ENCODE peak calls at places on chromosome 21, in nine cellular contexts. E is PC-9, P is breast epithelium, T is spleen, Y is tibial artery, O is tibial nerve, A is stomach, B is IMR-90, C is heart right ventricle. U is an unnamed sample. For H3K4me1, the result is how much of the 10 kb centered on the place peaks cover.

GRCh38 chr21:45837936-45838335 is 143.6 kb upstream of the COL6A1 start:
- DNase-seq in E (no peak), P (no peak), T (no peak), Y (no peak), O (no peak), A (no peak), B (no peak), C (no peak), U (no peak)

GRCh38 chr21:45534591-45535331 is 7.5 kb downstream of the SLC19A1 start:
- DNase-seq in E (no peak), P (no peak), T (peak), Y (peak), O (peak), A (peak), B (no peak), C (peak), U (no peak)

GRCh38 chr21:34986561-34987533 is 62.3 kb downstream of the RUNX1 start:
- DNase-seq in E (no peak), P (no peak), T (no peak), Y (no peak), O (no peak), A (no peak), B (peak), C (no peak), U (no peak)

GRCh38 chr21:15058718-15059316 is 6.0 kb downstream of the NRIP1 start:
- DNase-seq in E (no peak), P (no peak), T (no peak), Y (no peak), O (no peak), A (no peak), B (peak), C (no peak), U (no peak)

GRCh38 chr21:45983981-45984551 is 2.5 kb downstream of the COL6A1 start:
- DNase-seq in E (no peak), P (no peak), T (peak), Y (peak), O (no peak), A (no peak), B (no peak), C (no peak), U (no peak)

GRCh38 chr21:29961291-29962027 is 21.7 kb upstream of the GRIK1 start:
- DNase-seq in E (no peak), P (no peak), T (peak), Y (no peak), O (no peak), A (no peak), B (no peak), C (no peak), U (no peak)

GRCh38 chr21:27570306-27570868 is 603.5 kb upstream of the ADAMTS5 start:
- DNase-seq in E (no peak), P (peak), T (no peak), Y (peak), O (peak), A (peak), B (peak), C (peak), U (peak)

GRCh38 chr21:34205811-34206635 is 132.6 kb downstream of the MRPS6 start:
- DNase-seq in E (no peak), P (no peak), T (no peak), Y (no peak), O (no peak), A (no peak), B (no peak), C (no peak), U (no peak)

GRCh38 chr21:20592482-20592881 is 405.7 kb upstream of the NCAM2 start:
- DNase-seq in E (no peak), P (no peak), T (no peak), Y (no peak), O (no peak), A (no peak), B (no peak), C (no peak), U (no peak)

GRCh38 chr21:34046917-34047316 is 26.5 kb upstream of the MRPS6 start:
- DNase-seq in E (no peak), P (no peak), T (no peak), Y (no peak), O (no peak), A (no peak), B (no peak), C (no peak), U (no peak)

GRCh38 chr21:45543371-45543709 is 1.1 kb upstream of the SLC19A1 start:
- DNase-seq in E (no peak), P (peak), T (no peak), Y (peak), O (no peak), A (peak), B (no peak), C (peak), U (no peak)

GRCh38 chr21:29649370-29649963 is 290.3 kb downstream of the GRIK1 start:
- DNase-seq in E (no peak), P (no peak), T (no peak), Y (no peak), O (no peak), A (no peak), B (no peak), C (no peak), U (no peak)

GRCh38 chr21:14603202-14603601 is 57.1 kb upstream of the SAMSN1 start:
- DNase-seq in E (no peak), P (no peak), T (no peak), Y (no peak), O (no peak), A (no peak), B (peak), C (no peak), U (no peak)

GRCh38 chr21:45011426-45011825 is 63.0 kb upstream of the ADARB1 start:
- DNase-seq in E (no peak), P (no peak), T (peak), Y (peak), O (no peak), A (no peak), B (no peak), C (no peak), U (no peak)

GRCh38 chr21:22395965-22396364 is 1397.8 kb downstream of the NCAM2 start:
- DNase-seq in E (no peak), P (no peak), T (no peak), Y (no peak), O (no peak), A (no peak), B (no peak), C (no peak), U (no peak)

DNA sequence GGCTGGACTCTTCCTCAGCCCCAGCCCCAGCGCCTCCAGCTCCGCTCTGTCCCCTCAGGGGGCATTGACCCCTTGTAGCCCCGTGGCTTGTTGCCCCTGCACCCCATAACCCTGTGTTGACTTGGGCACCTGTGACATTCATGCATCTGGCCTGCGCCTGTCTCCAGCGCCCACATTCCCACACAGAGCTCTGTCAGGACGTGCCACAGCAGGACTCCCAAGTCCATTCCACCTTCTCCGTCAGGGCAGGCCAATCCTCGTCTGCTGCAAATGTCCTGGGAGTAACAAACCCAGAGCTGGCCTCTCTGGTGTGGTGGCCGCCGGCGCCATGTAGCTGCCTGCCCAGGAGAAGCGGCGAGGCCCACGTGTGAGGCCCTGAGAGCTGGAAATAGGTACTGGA is 60.6 kb downstream of the AGPAT3 start:
- DNase-seq in E (no peak), P (peak), T (no peak), Y (no peak), O (no peak), A (no peak), B (no peak), C (no peak), U (no peak)
- H3K4me1 ChIP-seq in E (under half), P (under half), T (under half), Y (under half), O (under half), A (half or more), B (under half), C (half or more), U (under half)

GRCh38 chr21:25281134-25281533 is 326.1 kb downstream of the MRPL39 start:
- DNase-seq in E (no peak), P (no peak), T (no peak), Y (no peak), O (no peak), A (no peak), B (no peak), C (no peak), U (no peak)

GRCh38 chr21:25280061-25280460 is 327.2 kb downstream of the MRPL39 start:
- DNase-seq in E (no peak), P (no peak), T (no peak), Y (no peak), O (no peak), A (no peak), B (no peak), C (no peak), U (no peak)

DNA sequence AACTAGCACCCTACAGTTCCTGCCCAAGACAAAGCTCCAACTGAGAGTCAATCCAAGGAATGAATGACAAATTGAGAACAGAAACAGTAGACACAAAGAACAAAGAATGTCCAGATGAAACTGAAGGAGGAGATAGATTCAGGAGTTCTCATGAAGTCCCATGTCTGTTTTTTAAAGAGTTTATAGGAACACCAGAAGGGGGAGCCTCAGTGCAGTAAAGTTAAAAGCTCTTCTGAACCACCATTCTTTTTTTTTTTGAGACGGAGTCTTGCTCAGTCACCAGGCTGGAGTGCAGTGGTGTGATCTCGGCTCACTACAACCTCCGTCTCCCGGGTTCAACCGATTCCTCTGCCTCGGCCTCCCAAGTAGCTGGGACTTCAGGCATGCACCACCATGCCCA is 323.6 kb downstream of the MRPL39 start:
- DNase-seq in E (no peak), P (no peak), T (no peak), Y (no peak), O (no peak), A (no peak), B (peak), C (no peak), U (no peak)
- TF ChIP-seq CTCF in E (peak), P (no peak), T (peak), Y (no peak), O (no peak), A (no peak), B (peak), C (no peak), U (no peak)

DNA sequence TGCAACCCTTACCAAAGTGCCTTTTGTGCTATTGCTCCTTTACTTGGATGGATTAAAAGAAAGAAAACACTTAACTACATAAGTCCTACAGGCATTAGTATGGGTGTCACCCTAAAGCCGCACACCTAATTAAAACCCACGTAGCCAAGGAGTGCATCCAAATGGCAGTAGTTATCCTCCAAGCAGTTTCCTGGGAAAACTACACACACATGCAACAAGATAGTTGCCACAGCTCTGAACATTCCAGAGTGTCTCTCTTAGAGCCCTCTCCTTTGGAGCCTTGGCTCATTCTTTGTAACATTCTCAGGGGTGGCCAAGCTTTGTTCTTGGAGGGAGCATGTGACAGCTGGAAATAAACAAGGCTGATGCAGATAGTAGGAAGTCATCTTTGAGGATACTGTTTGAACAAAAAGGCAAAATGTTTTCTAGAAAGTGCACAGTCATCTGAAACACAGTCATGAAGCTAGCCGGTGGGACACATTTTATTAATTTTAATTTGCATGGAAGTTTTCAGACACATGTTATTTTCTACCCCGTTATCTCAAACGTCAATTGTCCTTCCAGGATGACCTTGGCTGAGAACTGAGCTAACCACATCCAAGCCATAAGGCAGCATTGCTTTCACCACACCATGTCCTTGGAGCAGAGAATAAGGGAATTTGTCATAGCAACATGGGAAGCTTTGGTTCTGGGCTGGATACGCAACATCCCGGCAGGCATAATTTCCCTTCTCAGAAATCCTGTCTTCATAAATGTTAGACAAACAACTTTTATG is 51.4 kb downstream of the KCNJ15 start:
- DNase-seq in E (no peak), P (no peak), T (no peak), Y (no peak), O (no peak), A (no peak), B (peak), C (no peak), U (no peak)
- H3K4me1 ChIP-seq in E (under half), P (under half), T (under half), Y (under half), O (under half), A (under half), B (under half), C (under half), U (under half)

GRCh38 chr21:24896735-24897124 is 710.6 kb downstream of the MRPL39 start:
- DNase-seq in E (no peak), P (no peak), T (no peak), Y (no peak), O (no peak), A (no peak), B (no peak), C (no peak), U (no peak)

GRCh38 chr21:24899138-24899537 is 708.1 kb downstream of the MRPL39 start:
- DNase-seq in E (no peak), P (no peak), T (no peak), Y (no peak), O (no peak), A (no peak), B (no peak), C (no peak), U (no peak)

GRCh38 chr21:24897883-24898282 is 709.4 kb downstream of the MRPL39 start:
- DNase-seq in E (no peak), P (no peak), T (no peak), Y (no peak), O (no peak), A (no peak), B (no peak), C (no peak), U (no peak)

GRCh38 chr21:24894324-24894723 is 713.0 kb downstream of the MRPL39 start:
- DNase-seq in E (no peak), P (no peak), T (no peak), Y (no peak), O (no peak), A (no peak), B (no peak), C (no peak), U (no peak)

GRCh38 chr21:24895885-24896734 is 711.2 kb downstream of the MRPL39 start:
- DNase-seq in E (no peak), P (no peak), T (no peak), Y (no peak), O (no peak), A (peak), B (peak), C (no peak), U (no peak)
- TF ChIP-seq CTCF in E (no peak), P (peak), T (no peak), Y (no peak), O (peak), A (no peak), B (peak), C (peak), U (peak)

GRCh38 chr21:41683815-41684214 is 83.0 kb downstream of the RIPK4 start:
- DNase-seq in E (no peak), P (no peak), T (peak), Y (no peak), O (no peak), A (no peak), B (no peak), C (no peak), U (no peak)
- H3K4me1 ChIP-seq in E (half or more), P (under half), T (under half), Y (under half), O (under half), A (half or more), B (under half), C (under half), U (under half)

DNA sequence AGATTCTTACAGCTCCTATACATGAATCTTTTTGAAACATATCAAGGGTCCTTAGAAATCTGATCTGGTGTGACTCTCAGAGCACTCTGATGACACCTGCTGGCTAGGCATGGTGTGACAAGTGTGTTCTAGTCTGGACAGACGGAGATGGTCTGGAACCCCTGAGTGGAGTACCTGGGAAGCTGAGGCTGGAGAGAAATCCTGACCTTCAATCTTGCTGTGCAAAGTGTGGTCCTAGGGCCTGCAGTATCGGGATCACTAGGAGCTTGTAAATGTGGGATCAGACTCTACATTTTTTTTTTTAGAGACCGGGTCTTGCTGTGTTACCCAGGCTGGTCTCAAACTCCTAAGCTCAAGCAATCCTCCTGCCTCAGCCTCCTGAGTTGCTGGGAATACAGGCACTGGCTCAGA is 78.6 kb upstream of the SOD1 start:
- DNase-seq in E (peak), P (peak), T (no peak), Y (peak), O (peak), A (peak), B (peak), C (peak), U (no peak)
- TF ChIP-seq CTCF in E (peak), P (peak), T (peak), Y (peak), O (peak), A (no peak), B (peak), C (peak), U (peak)

U was measured in esophagus muscularis mucosa.